ENCODE peak calls at places on chromosomes 12 and 14, in six cellular contexts. One of them, this sample, is unnamed.

GRCh38 chr12:14619731-14620501 is 52.2 kb upstream of the PLBD1 start:
- DNase-seq in H9: no peak
- DNase-seq in NCI-H2029 treated with DMSO at 0.1 percent for 48 hours: no peak
- DNase-seq in sigmoid colon: no peak
- DNase-seq in CD8-positive, alpha-beta memory T cell: no peak
- DNase-seq in epithelial cell of prostate: no peak
- DNase-seq in this sample: no peak

GRCh38 chr14:59190372-59190771 is 1.9 kb downstream of the DAAM1 start:
- DNase-seq in H9: peak
- DNase-seq in NCI-H2029 treated with DMSO at 0.1 percent for 48 hours: no peak
- DNase-seq in sigmoid colon: no peak
- DNase-seq in CD8-positive, alpha-beta memory T cell: no peak
- DNase-seq in epithelial cell of prostate: no peak
- DNase-seq in this sample: no peak

GRCh38 chr12:126782083-126782482 is 1484.9 kb upstream of the TMEM132C start:
- DNase-seq in H9: no peak
- DNase-seq in NCI-H2029 treated with DMSO at 0.1 percent for 48 hours: no peak
- DNase-seq in sigmoid colon: no peak
- DNase-seq in CD8-positive, alpha-beta memory T cell: no peak
- DNase-seq in epithelial cell of prostate: no peak
- DNase-seq in this sample: no peak

GRCh38 chr12:109609256-109609821 is 35.7 kb downstream of the MVK start:
- DNase-seq in H9: no peak
- DNase-seq in NCI-H2029 treated with DMSO at 0.1 percent for 48 hours: peak
- DNase-seq in sigmoid colon: no peak
- DNase-seq in CD8-positive, alpha-beta memory T cell: no peak
- DNase-seq in epithelial cell of prostate: no peak
- DNase-seq in this sample: no peak

GRCh38 chr12:49043856-49044258 is 16.7 kb downstream of the KMT2D start:
- DNase-seq in H9: peak
- DNase-seq in NCI-H2029 treated with DMSO at 0.1 percent for 48 hours: no peak
- DNase-seq in sigmoid colon: peak
- DNase-seq in CD8-positive, alpha-beta memory T cell: peak
- DNase-seq in epithelial cell of prostate: no peak
- DNase-seq in this sample: no peak

GRCh38 chr12:53123578-53124351 is 20.5 kb downstream of the SOAT2 start:
- DNase-seq in H9: no peak
- DNase-seq in NCI-H2029 treated with DMSO at 0.1 percent for 48 hours: no peak
- DNase-seq in sigmoid colon: no peak
- DNase-seq in CD8-positive, alpha-beta memory T cell: no peak
- DNase-seq in epithelial cell of prostate: no peak
- DNase-seq in this sample: no peak

GRCh38 chr12:104522985-104523719 is 66.4 kb downstream of the CHST11 start:
- DNase-seq in H9: no peak
- DNase-seq in NCI-H2029 treated with DMSO at 0.1 percent for 48 hours: no peak
- DNase-seq in sigmoid colon: no peak
- DNase-seq in CD8-positive, alpha-beta memory T cell: no peak
- DNase-seq in epithelial cell of prostate: no peak
- DNase-seq in this sample: no peak

GRCh38 chr12:21065845-21066244 is 65.1 kb upstream of the SLCO1B1 start:
- DNase-seq in H9: no peak
- DNase-seq in NCI-H2029 treated with DMSO at 0.1 percent for 48 hours: no peak
- DNase-seq in sigmoid colon: no peak
- DNase-seq in CD8-positive, alpha-beta memory T cell: no peak
- DNase-seq in epithelial cell of prostate: no peak
- DNase-seq in this sample: no peak

GRCh38 chr14:89165189-89165809 is 251.7 kb downstream of the FOXN3 start:
- DNase-seq in H9: no peak
- DNase-seq in NCI-H2029 treated with DMSO at 0.1 percent for 48 hours: no peak
- DNase-seq in sigmoid colon: no peak
- DNase-seq in CD8-positive, alpha-beta memory T cell: no peak
- DNase-seq in epithelial cell of prostate: no peak
- DNase-seq in this sample: no peak

This sample was measured in NCI-H187 treated with DMSO at 0.1 percent for 48 hours.